ENCODE peak calls at places on chromosomes 1 and 21, in five cellular contexts. One of them, this sample, is unnamed.

GRCh38 chr21:23475518-23476189 is 2131.6 kb downstream of the MRPL39 start:
- DNase-seq in brain microvascular endothelial cell: no peak
- DNase-seq in cardiac muscle cell: peak; percentile 1
- DNase-seq in heart left ventricle: no peak
- DNase-seq in A673: no peak
- DNase-seq in this sample: no peak

GRCh38 chr1:65292861-65293593 is 16.3 kb upstream of the DNAJC6 start:
- DNase-seq in cardiac muscle cell: no peak
- DNase-seq in A673: no peak
- DNase-seq in brain microvascular endothelial cell: no peak
- DNase-seq in heart left ventricle: no peak
- DNase-seq in this sample: no peak

GRCh38 chr1:214123061-214123784 is 135.4 kb downstream of the PROX1 start:
- DNase-seq in heart left ventricle: no peak
- DNase-seq in cardiac muscle cell: peak; percentile 79
- DNase-seq in A673: peak; percentile 55
- DNase-seq in brain microvascular endothelial cell: peak; percentile 38
- DNase-seq in this sample: no peak

GRCh38 chr1:230950404-230950803 is 28.3 kb downstream of the TTC13 start:
- DNase-seq in brain microvascular endothelial cell: no peak
- DNase-seq in heart left ventricle: no peak
- DNase-seq in A673: peak; percentile 35
- DNase-seq in cardiac muscle cell: no peak
- DNase-seq in this sample: no peak

GRCh38 chr1:188269956-188270355 is 1441.2 kb downstream of the PLA2G4A start:
- DNase-seq in cardiac muscle cell: no peak
- DNase-seq in A673: no peak
- DNase-seq in heart left ventricle: no peak
- DNase-seq in brain microvascular endothelial cell: no peak
- DNase-seq in this sample: no peak

GRCh38 chr1:78370779-78371482 is 119.8 kb upstream of the PTGFR start:
- DNase-seq in brain microvascular endothelial cell: peak; percentile 53
- DNase-seq in heart left ventricle: no peak
- DNase-seq in cardiac muscle cell: peak; percentile 61
- DNase-seq in A673: no peak
- DNase-seq in this sample: no peak

GRCh38 chr21:39313042-39313456 is 383 bp downstream of the BRWD1 start:
- DNase-seq in heart left ventricle: peak; percentile 74
- DNase-seq in A673: peak; percentile 23
- DNase-seq in brain microvascular endothelial cell: peak; percentile 4
- DNase-seq in cardiac muscle cell: no peak
- DNase-seq in this sample: no peak

GRCh38 chr21:33443174-33443573 is 36.6 kb downstream of the TMEM50B start:
- DNase-seq in cardiac muscle cell: no peak
- DNase-seq in brain microvascular endothelial cell: no peak
- DNase-seq in heart left ventricle: no peak
- DNase-seq in A673: no peak
- DNase-seq in this sample: no peak

GRCh38 chr1:48003741-48004503 is 6.7 kb upstream of the TRABD2B start:
- DNase-seq in heart left ventricle: no peak
- DNase-seq in A673: no peak
- DNase-seq in cardiac muscle cell: no peak
- DNase-seq in brain microvascular endothelial cell: no peak
- DNase-seq in this sample: no peak

GRCh38 chr1:38919075-38919474 is 22.6 kb downstream of the RHBDL2 start:
- DNase-seq in brain microvascular endothelial cell: no peak
- DNase-seq in cardiac muscle cell: no peak
- DNase-seq in A673: no peak
- DNase-seq in heart left ventricle: no peak
- DNase-seq in this sample: no peak

GRCh38 chr21:34669149-34669879 is 520 bp downstream of the CLIC6 start:
- DNase-seq in A673: no peak
- DNase-seq in brain microvascular endothelial cell: no peak
- DNase-seq in heart left ventricle: no peak
- DNase-seq in cardiac muscle cell: no peak
- DNase-seq in this sample: no peak

GRCh38 chr1:11134352-11135266 is 34.9 kb upstream of the EXOSC10 start:
- DNase-seq in cardiac muscle cell: no peak
- DNase-seq in brain microvascular endothelial cell: peak; percentile 14
- DNase-seq in heart left ventricle: no peak
- DNase-seq in A673: peak; percentile 16
- DNase-seq in this sample: no peak

GRCh38 chr21:45971487-45972352 is 9.8 kb upstream of the COL6A1 start:
- DNase-seq in A673: peak; percentile 67
- DNase-seq in brain microvascular endothelial cell: no peak
- DNase-seq in heart left ventricle: peak; percentile 83
- DNase-seq in cardiac muscle cell: peak; percentile 78
- DNase-seq in this sample: peak; percentile 81

GRCh38 chr1:7043232-7043549 is 257.9 kb downstream of the CAMTA1 start:
- DNase-seq in cardiac muscle cell: no peak
- DNase-seq in heart left ventricle: no peak
- DNase-seq in brain microvascular endothelial cell: no peak
- DNase-seq in A673: no peak
- DNase-seq in this sample: no peak

GRCh38 chr1:7043729-7044470 is 258.6 kb downstream of the CAMTA1 start:
- DNase-seq in cardiac muscle cell: no peak
- DNase-seq in A673: no peak
- DNase-seq in brain microvascular endothelial cell: no peak
- DNase-seq in heart left ventricle: no peak
- DNase-seq in this sample: no peak

GRCh38 chr1:7040969-7041368 is 255.7 kb downstream of the CAMTA1 start:
- DNase-seq in heart left ventricle: no peak
- DNase-seq in A673: no peak
- DNase-seq in cardiac muscle cell: no peak
- DNase-seq in brain microvascular endothelial cell: no peak
- DNase-seq in this sample: no peak

GRCh38 chr1:7044471-7044805 is 259.2 kb downstream of the CAMTA1 start:
- DNase-seq in A673: no peak
- DNase-seq in brain microvascular endothelial cell: no peak
- DNase-seq in cardiac muscle cell: no peak
- DNase-seq in heart left ventricle: no peak
- DNase-seq in this sample: no peak

GRCh38 chr1:7042322-7043231 is 257.3 kb downstream of the CAMTA1 start:
- DNase-seq in A673: peak; percentile 41
- DNase-seq in heart left ventricle: no peak
- DNase-seq in cardiac muscle cell: peak; percentile 46
- DNase-seq in brain microvascular endothelial cell: peak; percentile 7
- DNase-seq in this sample: no peak
- TF ChIP-seq CTCF in A673: peak; percentile 67
- TF ChIP-seq CTCF in heart left ventricle: peak; percentile 34
- TF ChIP-seq CTCF in cardiac muscle cell: peak; percentile 57
- TF ChIP-seq CTCF in brain microvascular endothelial cell: peak; percentile 60
- TF ChIP-seq CTCF in this sample: peak; percentile 60

GRCh38 chr1:71087060-71087459 is 6.2 kb upstream of the ZRANB2 start:
- DNase-seq in brain microvascular endothelial cell: no peak
- DNase-seq in cardiac muscle cell: no peak
- DNase-seq in A673: peak; percentile 13
- DNase-seq in heart left ventricle: no peak
- DNase-seq in this sample: no peak
- H3K27ac ChIP-seq in brain microvascular endothelial cell: no peak overlapping the region
- H3K27ac ChIP-seq in cardiac muscle cell: no peak overlapping the region
- H3K27ac ChIP-seq in A673: no peak overlapping the region
- H3K27ac ChIP-seq in heart left ventricle: no peak overlapping the region
- H3K27ac ChIP-seq in this sample: no peak overlapping the region

GRCh38 chr21:37565530-37566223 is 199.1 kb downstream of the DYRK1A start:
- DNase-seq in brain microvascular endothelial cell: no peak
- DNase-seq in A673: peak; percentile 45
- DNase-seq in cardiac muscle cell: no peak
- DNase-seq in heart left ventricle: no peak
- DNase-seq in this sample: no peak
- TF ChIP-seq CTCF in brain microvascular endothelial cell: no peak
- TF ChIP-seq CTCF in A673: peak; percentile 16
- TF ChIP-seq CTCF in cardiac muscle cell: no peak
- TF ChIP-seq CTCF in heart left ventricle: no peak
- TF ChIP-seq CTCF in this sample: no peak

GRCh38 chr1:218336353-218336752 is 8.8 kb upstream of the TGFB2 start:
- DNase-seq in brain microvascular endothelial cell: peak; percentile 52
- DNase-seq in heart left ventricle: no peak
- DNase-seq in A673: no peak
- DNase-seq in cardiac muscle cell: no peak
- DNase-seq in this sample: no peak
- H3K27ac ChIP-seq in brain microvascular endothelial cell: no peak overlapping the region
- H3K27ac ChIP-seq in heart left ventricle: no peak overlapping the region
- H3K27ac ChIP-seq in A673: no peak overlapping the region
- H3K27ac ChIP-seq in cardiac muscle cell: no peak overlapping the region
- H3K27ac ChIP-seq in this sample: no peak overlapping the region

DNA sequence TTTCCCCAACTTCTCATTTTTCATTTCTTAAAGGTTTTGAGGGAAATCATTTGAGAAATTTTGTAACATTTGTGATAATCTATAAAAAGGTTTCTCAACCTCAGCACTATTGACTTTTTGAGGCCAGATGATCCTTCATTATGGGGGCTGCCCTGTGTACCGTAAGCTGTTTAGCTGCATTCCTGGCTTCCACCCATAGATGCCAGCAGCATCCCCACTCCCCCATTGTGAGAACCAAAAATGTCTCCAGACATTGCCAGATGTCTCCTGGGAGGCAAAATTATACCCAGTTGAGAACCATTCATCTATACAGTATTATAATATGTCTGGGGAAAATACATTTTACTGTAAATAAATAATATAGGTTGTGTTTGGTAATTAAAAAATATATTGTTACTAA is 146.0 kb downstream of the PBX1 start:
- DNase-seq in A673: peak; percentile 70
- DNase-seq in cardiac muscle cell: peak; percentile 35
- DNase-seq in heart left ventricle: no peak
- DNase-seq in brain microvascular endothelial cell: no peak
- DNase-seq in this sample: no peak
- TF ChIP-seq CTCF in A673: peak; percentile 56
- TF ChIP-seq CTCF in cardiac muscle cell: peak; percentile 33
- TF ChIP-seq CTCF in heart left ventricle: no peak
- TF ChIP-seq CTCF in brain microvascular endothelial cell: peak; percentile 58
- TF ChIP-seq CTCF in this sample: no peak

DNA sequence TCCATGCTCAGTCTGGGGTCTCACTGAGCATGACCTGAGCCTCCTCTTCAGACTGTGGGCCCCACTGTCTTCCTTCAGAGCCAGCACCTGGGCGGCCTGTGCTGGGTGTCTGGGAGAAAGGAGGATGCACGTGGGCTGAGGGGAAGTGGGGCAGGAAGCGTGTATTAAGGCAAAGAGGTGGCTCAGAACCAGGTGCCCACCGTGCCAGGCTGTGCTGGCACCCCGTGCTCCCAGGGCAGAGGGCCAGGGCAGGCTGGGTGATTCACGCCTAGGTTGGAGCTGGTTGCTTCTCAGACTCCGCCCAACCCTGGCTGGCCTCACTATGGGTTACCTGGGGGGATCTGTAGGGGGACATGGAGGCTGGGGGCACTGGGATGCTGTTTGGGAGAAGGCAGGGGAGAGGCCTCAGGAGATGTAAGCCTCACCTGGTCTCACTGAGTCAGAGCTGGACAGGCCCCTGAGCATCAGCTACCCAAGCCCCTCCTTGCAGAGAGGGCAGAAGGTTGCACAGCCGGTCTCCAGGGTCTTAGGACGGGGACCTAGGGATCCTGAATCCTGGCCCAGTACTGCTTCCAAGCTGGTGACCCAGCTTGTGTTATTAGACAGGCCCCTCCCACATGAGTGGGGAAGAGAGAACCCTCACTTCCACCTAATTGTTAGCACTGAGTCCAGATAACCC is 18.6 kb upstream of the PADI1 start:
- DNase-seq in A673: peak; percentile 0
- DNase-seq in heart left ventricle: no peak
- DNase-seq in brain microvascular endothelial cell: no peak
- DNase-seq in cardiac muscle cell: no peak
- DNase-seq in this sample: no peak
- H3K27ac ChIP-seq in A673: no peak overlapping the region
- H3K27ac ChIP-seq in heart left ventricle: no peak overlapping the region
- H3K27ac ChIP-seq in brain microvascular endothelial cell: no peak overlapping the region
- H3K27ac ChIP-seq in cardiac muscle cell: peak overlapping the region; percentile 23
- H3K27ac ChIP-seq in this sample: no peak overlapping the region

DNA sequence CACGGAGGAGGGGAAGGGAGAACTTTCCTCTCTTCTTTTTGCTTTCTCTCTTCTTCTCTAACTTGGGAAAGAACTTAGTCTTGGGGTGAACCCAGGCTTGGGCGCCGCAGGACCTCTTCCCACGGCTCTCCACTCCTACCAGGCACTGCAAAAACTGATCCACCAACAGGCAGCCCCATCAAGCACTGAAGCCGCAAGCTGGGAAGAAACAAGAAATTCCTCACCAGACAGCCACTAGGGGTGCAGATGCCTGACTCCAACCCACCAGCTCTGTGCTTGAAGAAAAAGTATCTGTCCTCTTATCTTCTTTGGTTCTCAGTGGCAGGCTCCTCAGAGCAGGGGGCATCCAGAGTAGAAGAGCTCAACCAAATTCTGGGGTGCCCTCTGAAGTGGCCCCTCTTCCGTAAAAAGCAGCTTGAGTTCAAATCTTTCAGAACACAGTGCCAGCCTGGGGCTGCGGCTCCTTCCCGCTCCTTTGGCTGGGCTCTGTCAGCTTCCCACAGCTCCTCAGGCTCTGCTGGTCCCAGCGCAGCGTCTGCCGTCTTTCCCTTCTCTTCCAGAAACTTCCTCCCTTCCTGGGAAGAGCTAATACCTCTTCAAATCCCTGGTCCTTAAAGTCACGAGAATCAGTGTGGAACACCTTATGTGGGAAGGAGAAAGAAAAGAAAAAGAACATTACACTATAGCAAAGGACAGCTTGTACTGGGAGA is 2.4 kb downstream of the SLC41A1 start:
- DNase-seq in brain microvascular endothelial cell: peak; percentile 33
- DNase-seq in heart left ventricle: no peak
- DNase-seq in A673: peak; percentile 47
- DNase-seq in cardiac muscle cell: peak; percentile 43
- DNase-seq in this sample: no peak
- TF ChIP-seq CTCF in brain microvascular endothelial cell: peak; percentile 70
- TF ChIP-seq CTCF in heart left ventricle: no peak
- TF ChIP-seq CTCF in A673: peak; percentile 50
- TF ChIP-seq CTCF in cardiac muscle cell: peak; percentile 42
- TF ChIP-seq CTCF in this sample: no peak

DNA sequence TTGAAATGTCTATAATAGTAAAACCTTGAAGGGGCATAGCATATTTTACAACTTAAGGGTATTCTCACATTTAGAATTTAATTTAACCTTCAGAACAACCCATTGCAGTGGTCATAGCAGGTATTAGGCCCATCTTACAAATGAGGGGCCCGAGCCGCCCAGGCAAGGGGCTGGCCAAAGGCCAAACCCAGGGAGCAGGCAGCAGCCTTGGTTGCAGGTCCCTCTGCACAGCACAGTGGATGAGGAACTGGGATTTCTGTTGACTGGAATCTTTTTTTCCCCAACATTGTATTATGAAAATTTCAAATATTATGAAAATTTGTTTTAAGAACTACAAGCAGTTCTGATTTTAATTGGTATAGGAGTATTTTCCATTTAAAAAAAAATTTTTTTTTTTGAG is 33.2 kb downstream of the CCSAP start:
- DNase-seq in A673: no peak
- DNase-seq in cardiac muscle cell: no peak
- DNase-seq in brain microvascular endothelial cell: no peak
- DNase-seq in heart left ventricle: no peak
- DNase-seq in this sample: no peak
- H3K27ac ChIP-seq in A673: no peak overlapping the region
- H3K27ac ChIP-seq in cardiac muscle cell: no peak overlapping the region
- H3K27ac ChIP-seq in brain microvascular endothelial cell: no peak overlapping the region
- H3K27ac ChIP-seq in heart left ventricle: peak overlapping the region; percentile 35
- H3K27ac ChIP-seq in this sample: peak overlapping the region; percentile 50

GRCh38 chr1:180433873-180434272 is 68.5 kb downstream of the ACBD6 start:
- DNase-seq in heart left ventricle: no peak
- DNase-seq in brain microvascular endothelial cell: no peak
- DNase-seq in cardiac muscle cell: no peak
- DNase-seq in A673: no peak
- DNase-seq in this sample: no peak
- TF ChIP-seq CTCF in heart left ventricle: no peak
- TF ChIP-seq CTCF in brain microvascular endothelial cell: no peak
- TF ChIP-seq CTCF in cardiac muscle cell: no peak
- TF ChIP-seq CTCF in A673: no peak
- TF ChIP-seq CTCF in this sample: no peak